ENCODE peak calls at places on chromosomes 16 and 17, in eight cellular contexts. G is adrenal gland, O is cardiac muscle cell, Q is astrocyte, V is GM23338, L is lung, B is stomach, A is gastrocnemius medialis. U is an unnamed sample.

GRCh38 chr17:78973196-78973595 is 6.5 kb downstream of the LGALS3BP start:
- DNase-seq in V (peak; percentile 60), L (no peak), G (no peak), O (peak; percentile 37), A (no peak), B (no peak), Q (no peak), U (no peak)

GRCh38 chr16:82700541-82701240 is 73.9 kb downstream of the CDH13 start:
- DNase-seq in O (no peak), B (no peak), G (no peak), L (no peak), V (no peak), Q (peak; percentile 61), A (no peak), U (no peak)

GRCh38 chr17:1714980-1715802 is 5.0 kb upstream of the TLCD2 start:
- DNase-seq in B (peak; percentile 84), G (peak; percentile 96), V (peak; percentile 74), A (peak; percentile 99), O (peak; percentile 72), L (peak; percentile 89), Q (peak; percentile 77), U (peak; percentile 96)

GRCh38 chr17:49074851-49075540 is 57.6 kb upstream of the B4GALNT2 start:
- DNase-seq in O (no peak), A (no peak), V (no peak), B (no peak), G (no peak), Q (peak; percentile 26), L (no peak), U (no peak)

GRCh38 chr16:66931665-66932064 is 2.5 kb downstream of the CIAO2B start:
- DNase-seq in Q (no peak), B (no peak), L (no peak), G (no peak), A (no peak), V (no peak), O (no peak), U (no peak)

GRCh38 chr16:75836377-75837010 is 110.2 kb upstream of the CPHXL start:
- DNase-seq in A (no peak), O (no peak), V (peak; percentile 61), Q (no peak), B (no peak), G (no peak), L (no peak), U (no peak)

GRCh38 chr17:34993031-34993430 is 12.7 kb downstream of the LIG3 start:
- DNase-seq in L (no peak), G (no peak), A (no peak), Q (no peak), O (no peak), V (no peak), B (no peak), U (no peak)

GRCh38 chr16:71569621-71570020 is 7.3 kb downstream of the TAT start:
- DNase-seq in A (no peak), O (no peak), Q (no peak), V (no peak), L (no peak), B (no peak), G (no peak), U (no peak)

GRCh38 chr16:11535494-11535893 is 51.2 kb downstream of the LITAF start:
- DNase-seq in G (no peak), A (no peak), L (no peak), B (no peak), O (no peak), Q (no peak), V (no peak), U (no peak)

GRCh38 chr17:48631693-48632578 is 5.8 kb upstream of the HOXB9 start:
- DNase-seq in L (no peak), O (no peak), V (peak; percentile 19), G (no peak), B (no peak), Q (no peak), A (no peak), U (no peak)

GRCh38 chr17:79135628-79136405 is 61.2 kb downstream of the ENGASE start:
- DNase-seq in B (no peak), A (no peak), V (no peak), L (no peak), Q (no peak), O (no peak), G (no peak), U (no peak)

GRCh38 chr16:56898847-56899246 is 33.1 kb upstream of the HERPUD1 start:
- DNase-seq in V (no peak), O (no peak), B (no peak), L (no peak), Q (no peak), A (no peak), G (no peak), U (no peak)

GRCh38 chr16:74291577-74292208 is 4.9 kb upstream of the PSMD7 start:
- DNase-seq in O (no peak), G (peak; percentile 49), A (no peak), V (no peak), L (no peak), Q (no peak), B (no peak), U (no peak)

GRCh38 chr17:4501295-4501949 is 2.7 kb downstream of the SPNS2 start:
- DNase-seq in G (no peak), L (no peak), B (no peak), V (no peak), O (no peak), Q (no peak), A (no peak), U (no peak)

GRCh38 chr17:4498461-4499397 is at the start of gene SPNS2:
- DNase-seq in G (peak; percentile 51), L (no peak), O (peak; percentile 84), A (peak; percentile 39), B (peak; percentile 83), Q (no peak), V (peak; percentile 88), U (peak; percentile 83)

GRCh38 chr17:4499431-4500187 is 928 bp downstream of the SPNS2 start:
- DNase-seq in A (no peak), G (no peak), V (peak; percentile 66), L (no peak), Q (no peak), B (no peak), O (no peak), U (no peak)

GRCh38 chr17:4502466-4503154 is 3.9 kb downstream of the SPNS2 start:
- DNase-seq in B (no peak), Q (no peak), V (no peak), G (no peak), O (no peak), A (no peak), L (no peak), U (no peak)

DNA sequence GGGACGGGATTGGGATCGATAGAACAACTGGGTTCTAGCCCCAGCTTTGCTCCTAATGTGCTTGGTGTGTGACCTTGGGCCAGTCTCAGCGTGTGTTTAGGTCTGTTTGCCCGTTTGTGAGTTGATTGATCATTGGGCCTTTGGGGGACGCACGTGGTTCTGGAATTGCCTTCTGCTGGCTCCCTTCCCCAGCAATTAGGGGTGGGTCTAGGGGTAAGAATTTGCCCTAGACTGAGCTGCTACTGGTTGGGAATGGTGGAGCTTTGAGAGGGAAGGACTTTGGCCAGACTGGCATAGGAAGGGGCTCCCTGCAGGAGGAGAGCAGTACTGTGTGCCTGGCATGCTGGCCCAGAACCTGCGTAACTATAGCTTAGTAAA is 1.5 kb downstream of the SPNS2 start:
- DNase-seq in L (no peak), B (no peak), V (no peak), G (no peak), Q (no peak), O (no peak), A (no peak), U (no peak)
- H3K4me3 ChIP-seq in L (peak overlapping the region; percentile 66), B (peak overlapping the region; percentile 52), V (peak overlapping the region; percentile 72), G (no peak overlapping the region), Q (no peak overlapping the region), O (no peak overlapping the region), A (peak overlapping the region; percentile 53), U (peak overlapping the region; percentile 60)

GRCh38 chr17:45104907-45105624 is 27.2 kb downstream of the PLCD3 start:
- DNase-seq in B (no peak), Q (no peak), V (no peak), A (no peak), O (no peak), G (no peak), L (no peak), U (no peak)
- TF ChIP-seq CTCF in B (no peak), Q (no peak), V (no peak), A (no peak), O (no peak), G (no peak), L (no peak), U (no peak)

GRCh38 chr17:31573047-31573446 is 181.6 kb downstream of the RAB11FIP4 start:
- DNase-seq in B (no peak), V (no peak), L (no peak), Q (no peak), G (no peak), A (no peak), O (no peak), U (no peak)
- H3K4me1 ChIP-seq in B (peaks cover 45% of the 10 kb centered on the region), V (no peaks in the 10 kb centered on the region), L (peaks cover 9% of the 10 kb centered on the region), Q (peaks cover 34% of the 10 kb centered on the region), G (no peaks in the 10 kb centered on the region), A (peaks cover 18% of the 10 kb centered on the region), O (no peaks in the 10 kb centered on the region), U (peaks cover 22% of the 10 kb centered on the region)

DNA sequence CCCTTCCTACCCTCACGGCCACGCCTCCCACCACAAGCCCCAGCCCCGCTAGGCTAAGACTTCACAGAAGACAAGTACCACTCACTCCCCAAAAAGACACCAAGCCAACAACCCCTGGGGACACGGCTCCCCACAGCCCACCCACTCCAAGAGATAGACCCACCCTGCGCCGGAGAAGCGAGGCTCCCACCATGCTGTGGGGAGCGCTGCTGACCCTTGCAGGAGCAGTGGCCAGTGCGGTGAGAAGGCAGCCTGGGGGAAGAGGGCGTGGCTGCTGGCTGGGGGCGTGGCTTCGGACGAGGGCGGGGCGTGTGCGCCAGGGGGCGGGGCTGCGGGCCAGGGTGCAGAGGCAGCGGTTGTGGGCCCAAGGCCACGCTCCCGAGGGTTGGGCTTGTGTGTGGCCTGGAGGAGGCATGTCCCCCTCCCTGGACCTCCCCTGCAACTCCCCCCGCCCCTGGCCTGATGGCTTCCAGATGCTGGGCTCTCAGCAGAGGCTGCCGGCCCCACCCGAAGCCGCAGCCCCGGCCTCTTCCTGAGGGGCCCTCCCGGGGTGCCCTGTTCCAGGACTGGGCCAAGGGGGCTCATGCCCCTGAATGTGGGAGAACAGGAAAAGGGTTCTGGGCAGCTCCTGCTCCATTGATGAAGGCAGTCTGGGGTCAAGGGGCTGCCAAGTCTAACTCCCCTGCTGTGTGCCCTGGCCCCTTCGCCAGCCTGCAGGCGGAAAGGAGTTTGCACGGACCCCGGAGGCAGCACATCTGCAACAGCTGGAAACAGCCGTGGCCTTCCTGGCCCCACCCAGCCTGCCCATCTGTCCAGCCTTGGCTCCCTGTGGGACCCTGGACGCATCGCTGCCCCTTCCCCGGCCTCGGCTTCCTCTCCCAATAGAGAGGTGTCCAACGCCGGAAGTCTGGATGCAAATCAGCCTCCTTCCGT is 9.1 kb downstream of the TFAP4 start:
- DNase-seq in Q (no peak), V (peak; percentile 89), G (peak; percentile 83), B (peak; percentile 47), A (peak; percentile 56), L (peak; percentile 54), O (peak; percentile 84), U (peak; percentile 82)
- H3K4me3 ChIP-seq in Q (no peak overlapping the region), V (peak overlapping the region; percentile 38), G (no peak overlapping the region), B (peak overlapping the region; percentile 5), A (no peak overlapping the region), L (no peak overlapping the region), O (no peak overlapping the region), U (peak overlapping the region; percentile 11)